ENCODE peak calls at places on chromosomes 6 and 20, in seven cellular contexts. One of them, this sample, is unnamed.

GRCh38 chr6:119484598-119484997 is 135.0 kb upstream of the MAN1A1 start:
- DNase-seq in fibroblast of lung: peak; percentile 94
- DNase-seq in ovary: no peak
- DNase-seq in A549: no peak
- DNase-seq in foreskin fibroblast: peak; percentile 87
- DNase-seq in hepatocyte: peak; percentile 62
- DNase-seq in OCI-LY7: no peak
- DNase-seq in this sample: no peak

GRCh38 chr6:152170702-152171667 is 363.5 kb downstream of the ESR1 start:
- DNase-seq in A549: no peak
- DNase-seq in OCI-LY7: no peak
- DNase-seq in ovary: no peak
- DNase-seq in foreskin fibroblast: no peak
- DNase-seq in hepatocyte: peak; percentile 38
- DNase-seq in fibroblast of lung: peak; percentile 16
- DNase-seq in this sample: no peak

GRCh38 chr20:38893485-38894090 is 32.6 kb upstream of the FAM83D start:
- DNase-seq in hepatocyte: peak; percentile 79
- DNase-seq in foreskin fibroblast: peak; percentile 33
- DNase-seq in A549: peak; percentile 83
- DNase-seq in fibroblast of lung: peak; percentile 27
- DNase-seq in ovary: peak; percentile 60
- DNase-seq in OCI-LY7: peak; percentile 81
- DNase-seq in this sample: no peak

GRCh38 chr6:165599121-165599520 is 63.9 kb downstream of the PDE10A start:
- DNase-seq in foreskin fibroblast: no peak
- DNase-seq in ovary: no peak
- DNase-seq in hepatocyte: no peak
- DNase-seq in A549: no peak
- DNase-seq in OCI-LY7: no peak
- DNase-seq in fibroblast of lung: no peak
- DNase-seq in this sample: no peak

GRCh38 chr20:36487069-36487468 is 54.2 kb upstream of the MYL9 start:
- DNase-seq in A549: no peak
- DNase-seq in OCI-LY7: no peak
- DNase-seq in foreskin fibroblast: no peak
- DNase-seq in fibroblast of lung: no peak
- DNase-seq in ovary: no peak
- DNase-seq in hepatocyte: no peak
- DNase-seq in this sample: no peak

GRCh38 chr6:44662461-44663121 is 275.1 kb downstream of the CDC5L start:
- DNase-seq in foreskin fibroblast: no peak
- DNase-seq in hepatocyte: no peak
- DNase-seq in fibroblast of lung: no peak
- DNase-seq in A549: no peak
- DNase-seq in ovary: no peak
- DNase-seq in OCI-LY7: peak; percentile 13
- DNase-seq in this sample: no peak

GRCh38 chr20:45685896-45686295 is 15.9 kb upstream of the WFDC11 start:
- DNase-seq in ovary: no peak
- DNase-seq in fibroblast of lung: no peak
- DNase-seq in A549: peak; percentile 21
- DNase-seq in OCI-LY7: no peak
- DNase-seq in hepatocyte: peak; percentile 10
- DNase-seq in foreskin fibroblast: no peak
- DNase-seq in this sample: no peak

GRCh38 chr20:36628076-36628475 is 17.9 kb downstream of the SLA2 start:
- DNase-seq in hepatocyte: no peak
- DNase-seq in A549: no peak
- DNase-seq in foreskin fibroblast: no peak
- DNase-seq in fibroblast of lung: peak; percentile 11
- DNase-seq in ovary: no peak
- DNase-seq in OCI-LY7: no peak
- DNase-seq in this sample: no peak

GRCh38 chr6:96626749-96627353 is 63.9 kb downstream of the FHL5 start:
- DNase-seq in hepatocyte: peak; percentile 45
- DNase-seq in foreskin fibroblast: peak; percentile 1
- DNase-seq in A549: peak; percentile 2
- DNase-seq in OCI-LY7: peak; percentile 66
- DNase-seq in fibroblast of lung: peak; percentile 58
- DNase-seq in ovary: no peak
- DNase-seq in this sample: peak; percentile 13

GRCh38 chr6:153032255-153032882 is 29.9 kb upstream of the MTRF1L start:
- DNase-seq in hepatocyte: peak; percentile 30
- DNase-seq in foreskin fibroblast: peak; percentile 41
- DNase-seq in ovary: no peak
- DNase-seq in OCI-LY7: peak; percentile 23
- DNase-seq in fibroblast of lung: peak; percentile 90
- DNase-seq in A549: no peak
- DNase-seq in this sample: peak; percentile 45

GRCh38 chr6:44630125-44631028 is 242.9 kb downstream of the CDC5L start:
- DNase-seq in OCI-LY7: peak; percentile 8
- DNase-seq in ovary: peak; percentile 31
- DNase-seq in A549: peak; percentile 59
- DNase-seq in fibroblast of lung: peak; percentile 67
- DNase-seq in hepatocyte: peak; percentile 76
- DNase-seq in foreskin fibroblast: peak; percentile 24
- DNase-seq in this sample: no peak

GRCh38 chr6:117829594-117830319 is 77.3 kb upstream of the SLC35F1 start:
- DNase-seq in OCI-LY7: no peak
- DNase-seq in ovary: no peak
- DNase-seq in foreskin fibroblast: no peak
- DNase-seq in A549: peak; percentile 9
- DNase-seq in fibroblast of lung: peak; percentile 22
- DNase-seq in hepatocyte: peak; percentile 65
- DNase-seq in this sample: no peak

GRCh38 chr6:52576054-52576391 is 837 bp downstream of the TRAM2 start:
- DNase-seq in foreskin fibroblast: no peak
- DNase-seq in hepatocyte: no peak
- DNase-seq in A549: no peak
- DNase-seq in OCI-LY7: no peak
- DNase-seq in ovary: no peak
- DNase-seq in fibroblast of lung: no peak
- DNase-seq in this sample: no peak

GRCh38 chr6:42390228-42390934 is 61.3 kb downstream of the TRERF1 start:
- DNase-seq in hepatocyte: no peak
- DNase-seq in A549: no peak
- DNase-seq in fibroblast of lung: no peak
- DNase-seq in foreskin fibroblast: no peak
- DNase-seq in OCI-LY7: peak; percentile 21
- DNase-seq in ovary: no peak
- DNase-seq in this sample: no peak

GRCh38 chr20:1674361-1674760 is 16.8 kb upstream of the SIRPG start:
- DNase-seq in fibroblast of lung: no peak
- DNase-seq in ovary: no peak
- DNase-seq in A549: no peak
- DNase-seq in hepatocyte: no peak
- DNase-seq in OCI-LY7: no peak
- DNase-seq in foreskin fibroblast: no peak
- DNase-seq in this sample: no peak

GRCh38 chr6:83169096-83169495 is 24.0 kb downstream of the PGM3 start:
- DNase-seq in hepatocyte: no peak
- DNase-seq in A549: no peak
- DNase-seq in OCI-LY7: no peak
- DNase-seq in ovary: no peak
- DNase-seq in foreskin fibroblast: no peak
- DNase-seq in fibroblast of lung: no peak
- DNase-seq in this sample: no peak

GRCh38 chr20:11901127-11901526 is 16.6 kb upstream of the BTBD3 start:
- DNase-seq in OCI-LY7: no peak
- DNase-seq in fibroblast of lung: peak; percentile 53
- DNase-seq in A549: no peak
- DNase-seq in ovary: no peak
- DNase-seq in hepatocyte: no peak
- DNase-seq in foreskin fibroblast: peak; percentile 86
- DNase-seq in this sample: no peak

GRCh38 chr6:166258854-166259276 is 49.3 kb downstream of the PRR18 start:
- DNase-seq in ovary: no peak
- DNase-seq in hepatocyte: no peak
- DNase-seq in foreskin fibroblast: no peak
- DNase-seq in A549: no peak
- DNase-seq in OCI-LY7: peak; percentile 30
- DNase-seq in fibroblast of lung: no peak
- DNase-seq in this sample: no peak

GRCh38 chr6:127938701-127939100 is 37.8 kb upstream of the THEMIS start:
- DNase-seq in OCI-LY7: no peak
- DNase-seq in ovary: no peak
- DNase-seq in A549: no peak
- DNase-seq in hepatocyte: no peak
- DNase-seq in foreskin fibroblast: peak; percentile 26
- DNase-seq in fibroblast of lung: peak; percentile 68
- DNase-seq in this sample: no peak

GRCh38 chr6:20847904-20848303 is 313.6 kb downstream of the CDKAL1 start:
- DNase-seq in hepatocyte: no peak
- DNase-seq in fibroblast of lung: no peak
- DNase-seq in OCI-LY7: no peak
- DNase-seq in ovary: no peak
- DNase-seq in foreskin fibroblast: no peak
- DNase-seq in A549: no peak
- DNase-seq in this sample: no peak

DNA sequence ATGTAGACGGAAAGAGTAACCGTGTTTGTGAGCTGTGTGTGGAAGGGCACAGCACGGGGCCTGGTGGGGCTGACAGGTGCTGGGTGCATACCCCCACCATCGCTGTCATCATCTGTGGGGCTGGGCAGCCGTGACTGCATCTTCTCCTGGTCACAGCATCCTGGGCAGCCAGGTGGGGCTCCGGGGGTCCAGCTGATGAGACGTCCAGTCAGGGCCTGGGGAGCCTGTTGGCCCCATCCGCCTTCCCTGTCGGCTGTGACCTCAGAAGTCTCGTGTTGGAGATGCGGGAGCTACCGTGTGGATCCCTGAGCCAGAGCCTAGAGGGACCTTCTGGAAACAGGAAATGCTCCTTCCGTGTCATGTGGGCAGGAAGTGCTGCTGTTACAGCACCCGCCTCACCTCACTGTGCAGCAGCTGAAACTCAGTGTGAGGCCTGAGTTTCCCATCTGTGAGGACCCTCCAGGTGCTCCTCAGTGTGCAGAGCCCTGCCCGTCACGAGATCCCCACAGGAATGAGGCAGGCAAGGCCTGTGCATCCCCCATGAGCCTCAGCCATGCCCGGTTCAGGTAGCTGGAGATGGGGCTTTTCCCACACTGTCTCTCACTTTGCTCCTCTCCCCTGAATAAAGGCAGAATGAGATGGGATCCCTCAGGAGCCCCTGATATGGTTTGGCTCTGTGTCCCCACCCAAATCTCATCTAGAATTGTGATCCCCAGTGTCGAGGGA is 108.7 kb downstream of the ERMARD start:
- DNase-seq in ovary: no peak
- DNase-seq in A549: no peak
- DNase-seq in foreskin fibroblast: no peak
- DNase-seq in fibroblast of lung: no peak
- DNase-seq in OCI-LY7: peak; percentile 26
- DNase-seq in hepatocyte: no peak
- DNase-seq in this sample: no peak
- TF ChIP-seq CTCF in ovary: no peak
- TF ChIP-seq CTCF in A549: no peak
- TF ChIP-seq CTCF in foreskin fibroblast: no peak
- TF ChIP-seq CTCF in fibroblast of lung: no peak
- TF ChIP-seq CTCF in OCI-LY7: no peak
- TF ChIP-seq CTCF in hepatocyte: no peak
- TF ChIP-seq CTCF in this sample: no peak

DNA sequence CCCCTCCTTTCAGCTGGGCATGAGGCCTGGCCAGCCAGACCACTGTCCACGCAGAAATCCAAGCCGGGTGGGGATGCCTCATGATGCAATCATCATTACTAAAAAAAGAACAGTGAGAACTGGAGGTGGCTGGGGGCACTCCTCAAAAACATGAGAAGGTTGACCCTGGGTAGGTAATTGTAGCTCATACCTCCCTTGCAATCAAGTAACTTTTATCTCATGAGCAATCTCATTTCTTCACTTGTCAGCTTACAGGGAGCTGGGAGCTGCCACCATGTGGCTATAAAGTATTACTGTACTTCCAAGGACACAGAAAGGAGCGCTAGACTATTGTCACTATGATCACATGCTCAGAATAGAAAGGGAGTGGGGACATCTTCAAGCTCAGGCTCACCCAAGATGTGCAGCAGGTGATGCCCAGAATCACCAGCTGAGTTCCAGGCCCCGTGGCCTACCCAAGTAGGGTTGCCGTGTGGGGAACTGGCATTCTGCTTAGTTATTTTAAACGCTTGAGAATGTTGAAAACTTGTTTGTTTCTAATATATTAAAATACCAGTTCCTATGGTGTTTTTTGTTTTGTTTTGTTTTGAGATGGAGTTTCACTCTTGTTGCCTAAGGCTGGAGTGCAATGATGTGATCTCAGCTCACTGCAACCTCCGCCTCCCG is 3.0 kb upstream of the CDH26 start:
- DNase-seq in ovary: no peak
- DNase-seq in fibroblast of lung: peak; percentile 14
- DNase-seq in A549: peak; percentile 40
- DNase-seq in foreskin fibroblast: peak; percentile 10
- DNase-seq in OCI-LY7: peak; percentile 48
- DNase-seq in hepatocyte: peak; percentile 45
- DNase-seq in this sample: no peak
- TF ChIP-seq CTCF in ovary: no peak
- TF ChIP-seq CTCF in fibroblast of lung: no peak
- TF ChIP-seq CTCF in A549: peak; percentile 27
- TF ChIP-seq CTCF in foreskin fibroblast: peak; percentile 32
- TF ChIP-seq CTCF in OCI-LY7: peak; percentile 66
- TF ChIP-seq CTCF in hepatocyte: peak; percentile 42
- TF ChIP-seq CTCF in this sample: peak; percentile 39

GRCh38 chr6:169376458-169376857 is 122.8 kb upstream of the THBS2 start:
- DNase-seq in hepatocyte: no peak
- DNase-seq in OCI-LY7: no peak
- DNase-seq in A549: no peak
- DNase-seq in fibroblast of lung: no peak
- DNase-seq in foreskin fibroblast: no peak
- DNase-seq in ovary: no peak
- DNase-seq in this sample: no peak
- TF ChIP-seq CTCF in hepatocyte: no peak
- TF ChIP-seq CTCF in OCI-LY7: no peak
- TF ChIP-seq CTCF in A549: no peak
- TF ChIP-seq CTCF in fibroblast of lung: no peak
- TF ChIP-seq CTCF in foreskin fibroblast: no peak
- TF ChIP-seq CTCF in ovary: no peak
- TF ChIP-seq CTCF in this sample: no peak

DNA sequence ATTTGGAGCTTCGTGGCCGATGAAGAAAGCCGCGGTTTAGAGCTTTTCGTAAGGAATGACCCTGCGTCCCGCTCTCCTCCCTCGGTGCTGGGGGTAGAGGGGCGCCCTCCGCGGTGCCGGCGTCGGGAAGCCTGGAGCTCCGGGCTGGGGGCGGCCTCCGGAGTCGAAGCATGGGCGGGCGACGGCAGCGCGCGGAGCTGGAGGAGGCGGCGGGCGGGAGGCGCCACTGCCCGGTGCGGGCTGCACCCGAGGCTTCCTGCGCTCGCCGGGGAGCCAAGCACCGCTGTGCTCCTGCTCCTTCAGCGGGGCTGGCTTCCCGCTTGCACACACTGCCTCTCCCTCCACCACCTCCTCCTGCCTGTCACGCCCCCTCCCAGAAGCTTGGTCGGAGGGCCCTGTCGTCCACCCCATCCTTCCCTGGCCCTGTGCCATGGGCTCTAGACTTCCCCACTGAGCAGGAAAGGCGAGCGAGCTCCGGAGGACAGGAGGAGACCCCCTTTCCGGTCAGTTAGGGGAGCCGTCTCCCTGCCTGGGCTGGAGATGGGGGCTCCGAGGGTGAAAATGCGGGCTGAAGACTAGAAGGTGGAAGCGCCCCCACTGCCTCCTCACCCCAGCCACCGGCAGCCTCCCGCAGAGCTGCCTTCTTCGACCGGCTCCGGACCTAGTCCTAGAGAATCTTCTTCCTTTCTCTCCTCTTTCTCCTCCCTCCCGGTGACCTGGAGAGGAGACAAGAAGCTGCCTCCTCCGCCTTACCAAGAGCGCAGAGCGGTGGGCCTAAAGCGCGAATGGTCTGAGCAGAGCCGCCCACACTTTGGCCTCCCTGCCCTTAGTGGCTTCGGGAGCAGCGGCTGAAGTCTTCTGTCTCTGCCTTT is 1.8 kb downstream of the CDH4 start:
- DNase-seq in hepatocyte: peak; percentile 23
- DNase-seq in A549: peak; percentile 18
- DNase-seq in fibroblast of lung: peak; percentile 39
- DNase-seq in OCI-LY7: no peak
- DNase-seq in foreskin fibroblast: no peak
- DNase-seq in ovary: no peak
- DNase-seq in this sample: no peak
- TF ChIP-seq CTCF in hepatocyte: no peak
- TF ChIP-seq CTCF in A549: no peak
- TF ChIP-seq CTCF in fibroblast of lung: no peak
- TF ChIP-seq CTCF in OCI-LY7: no peak
- TF ChIP-seq CTCF in foreskin fibroblast: no peak
- TF ChIP-seq CTCF in ovary: no peak
- TF ChIP-seq CTCF in this sample: no peak